ENCODE peak calls at places on chromosome X, in four cellular contexts. Y, K, G and B are unnamed samples.

GRCh38 chrX:154051210-154051810 is 31.6 kb upstream of the IRAK1 start:
- DNase-seq in G (peak), K (peak), Y (peak), B (no peak)

GRCh38 chrX:46040001-46040400 is 505.2 kb downstream of the ZNF674 start:
- DNase-seq in G (no peak), Y (no peak), K (no peak), B (no peak)

GRCh38 chrX:139642241-139642927 is 65.6 kb downstream of the MCF2 start:
- DNase-seq in Y (no peak), G (peak), K (no peak), B (no peak)

GRCh38 chrX:118179161-118179560 is 62.6 kb upstream of the KLHL13 start:
- DNase-seq in G (no peak), K (no peak), Y (peak), B (no peak)

GRCh38 chrX:102934624-102935023 is 2.4 kb upstream of the RAB40AL start:
- DNase-seq in Y (peak), K (no peak), G (peak), B (no peak)

GRCh38 chrX:7074135-7074907 is 73.2 kb upstream of the STS start:
- DNase-seq in G (peak), K (no peak), Y (no peak), B (no peak)

GRCh38 chrX:69021095-69021494 is 144.2 kb downstream of the PJA1 start:
- DNase-seq in K (no peak), Y (no peak), G (no peak), B (no peak)

GRCh38 chrX:53435997-53436396 is 1.8 kb upstream of the HSD17B10 start:
- DNase-seq in G (peak), Y (peak), K (peak), B (no peak)

GRCh38 chrX:114906978-114907510 is 110.4 kb downstream of the IL13RA2 start:
- DNase-seq in G (no peak), K (no peak), Y (no peak), B (no peak)

GRCh38 chrX:154372612-154373022 is 1.8 kb downstream of the FLNA start:
- DNase-seq in K (no peak), G (peak), Y (no peak), B (no peak)

DNA sequence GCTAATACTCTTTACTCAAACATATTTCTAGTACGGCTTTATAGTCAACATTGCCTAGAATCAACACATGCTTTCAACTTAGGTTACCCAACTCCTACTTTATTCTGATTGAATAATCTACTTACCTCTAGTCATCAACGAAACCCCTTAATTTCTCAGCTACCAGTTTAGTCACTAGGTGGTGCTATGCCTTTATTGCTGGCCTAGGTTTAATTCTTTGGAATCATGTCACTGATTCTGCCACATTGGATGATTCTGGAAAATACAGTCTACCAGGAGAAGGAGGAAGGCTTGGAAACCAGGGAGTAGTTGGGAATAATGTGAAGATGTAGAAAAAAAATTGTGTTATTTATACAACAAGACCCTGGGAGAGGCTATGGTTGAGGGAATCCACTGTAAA is 167.7 kb downstream of the DCAF12L2 start:
- DNase-seq in G (no peak), K (no peak), Y (peak), B (no peak)
- TF ChIP-seq CTCF in G (no peak), K (peak), Y (no peak), B (peak)

GRCh38 chrX:110532527-110532926 is 173.9 kb downstream of the RTL9 start:
- DNase-seq in K (no peak), Y (no peak), G (no peak), B (no peak)

GRCh38 chrX:110536788-110537187 is 178.1 kb downstream of the RTL9 start:
- DNase-seq in K (no peak), G (no peak), Y (no peak), B (no peak)

GRCh38 chrX:110531873-110532272 is 173.2 kb downstream of the RTL9 start:
- DNase-seq in G (no peak), K (no peak), Y (no peak), B (no peak)
- TF ChIP-seq CTCF in G (no peak), K (no peak), Y (no peak), B (no peak)

GRCh38 chrX:15056044-15056443 is 182.8 kb downstream of the MOSPD2 start:
- DNase-seq in Y (no peak), K (no peak), G (no peak), B (no peak)

GRCh38 chrX:15055146-15055930 is 182.1 kb downstream of the MOSPD2 start:
- DNase-seq in Y (no peak), G (no peak), K (no peak), B (no peak)

DNA sequence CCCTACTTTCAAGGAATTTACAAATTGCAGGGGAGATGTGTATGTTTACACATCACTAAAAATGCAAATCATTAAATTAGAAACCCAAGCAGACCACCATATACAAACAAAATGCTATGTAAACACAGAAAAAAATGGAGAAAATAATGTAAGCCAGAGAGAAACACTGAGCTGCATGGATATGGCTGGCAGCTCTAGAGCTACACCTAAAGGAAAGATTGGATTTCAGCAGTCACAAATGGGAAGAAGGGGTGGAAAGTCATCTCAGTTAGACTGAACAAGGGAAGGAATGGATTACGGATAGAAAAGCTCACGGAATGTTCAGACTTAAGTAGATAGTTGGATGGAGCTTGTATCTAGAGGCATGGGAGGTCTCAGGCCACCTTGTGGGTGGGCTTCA is 186.3 kb downstream of the MOSPD2 start:
- DNase-seq in Y (no peak), G (no peak), K (no peak), B (no peak)
- TF ChIP-seq CTCF in Y (no peak), G (no peak), K (no peak), B (no peak)

GRCh38 chrX:109911046-109911445 is 91.9 kb upstream of the TMEM164 start:
- DNase-seq in Y (peak), G (peak), K (no peak), B (no peak)
- TF ChIP-seq CTCF in Y (peak), G (peak), K (peak), B (peak)

GRCh38 chrX:151004085-151004484 is 20.9 kb downstream of the HMGB3 start:
- DNase-seq in G (no peak), K (no peak), Y (no peak), B (no peak)
- TF ChIP-seq CTCF in G (no peak), K (no peak), Y (peak), B (no peak)

GRCh38 chrX:136708348-136708747 is 60.4 kb downstream of the CD40LG start:
- DNase-seq in G (no peak), K (no peak), Y (peak), B (no peak)
- TF ChIP-seq CTCF in G (peak), K (peak), Y (peak), B (peak)

GRCh38 chrX:143437439-143437838 is 79.8 kb downstream of the SPANXN3 start:
- DNase-seq in K (no peak), G (no peak), Y (no peak), B (no peak)
- TF ChIP-seq CTCF in K (no peak), G (no peak), Y (no peak), B (peak)

GRCh38 chrX:104156630-104157529 is at the start of gene SLC25A53:
- DNase-seq in Y (peak), G (peak), K (peak), B (peak)

DNA sequence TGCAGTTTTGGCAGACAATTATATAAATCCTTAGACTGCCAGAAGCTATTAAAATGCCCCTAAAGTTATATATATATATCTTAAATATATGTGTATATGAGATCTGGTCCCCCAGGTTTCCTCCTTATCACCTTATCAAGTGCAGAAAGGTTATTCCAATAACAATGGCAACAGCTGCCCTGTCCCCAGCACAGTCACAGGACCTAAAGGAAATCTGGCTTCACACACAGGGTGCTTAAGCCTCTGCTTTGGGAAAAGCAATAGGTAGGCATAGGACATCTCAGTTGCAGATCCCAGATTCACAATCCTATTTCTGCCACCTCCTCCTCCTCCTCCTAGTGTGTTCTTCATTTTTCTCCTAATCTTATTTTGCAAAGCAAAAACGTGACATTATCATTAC is 5.8 kb downstream of the SLC25A53 start:
- DNase-seq in G (no peak), K (no peak), Y (no peak), B (no peak)
- TF ChIP-seq CTCF in G (no peak), K (no peak), Y (no peak), B (no peak)